ENCODE peak calls at places on chromosomes 6 and 20, in five cellular contexts. G, U, C, D and N are unnamed samples. For H3K9me3, the result is how much of the 10 kb centered on the place peaks cover.

GRCh38 chr20:49275634-49276033 is 2.2 kb downstream of the ZNFX1 start:
- DNase-seq in D (no peak), U (no peak), C (no peak), G (no peak), N (no peak)

GRCh38 chr6:34200340-34200971 is 36.2 kb upstream of the HMGA1 start:
- DNase-seq in C (no peak), G (no peak), D (peak), U (no peak), N (no peak)

GRCh38 chr6:139134817-139135577 is at the start of gene HECA:
- DNase-seq in G (peak), D (peak), U (peak), C (peak), N (peak)

GRCh38 chr6:6001443-6001842 is 5.3 kb downstream of the NRN1 start:
- DNase-seq in G (no peak), U (no peak), C (no peak), D (no peak), N (no peak)

GRCh38 chr6:45801471-45802289 is 214.0 kb downstream of the CLIC5 start:
- DNase-seq in C (no peak), U (no peak), G (no peak), D (no peak), N (no peak)

GRCh38 chr20:16647875-16648597 is 74.8 kb upstream of the KIF16B start:
- DNase-seq in G (no peak), C (no peak), D (no peak), U (no peak), N (no peak)

GRCh38 chr20:49862607-49863200 is 50.1 kb downstream of the SLC9A8 start:
- DNase-seq in C (no peak), D (no peak), G (no peak), U (no peak), N (no peak)

GRCh38 chr6:119749341-119749740 is 399.8 kb upstream of the MAN1A1 start:
- DNase-seq in D (no peak), G (no peak), C (no peak), U (no peak), N (no peak)

GRCh38 chr6:117317261-117317660 is 51.9 kb downstream of the VGLL2 start:
- DNase-seq in D (no peak), U (peak), C (no peak), G (no peak), N (no peak)

GRCh38 chr20:577167-577791 is 32.8 kb downstream of the TCF15 start:
- DNase-seq in G (no peak), C (no peak), U (peak), D (peak), N (no peak)

GRCh38 chr20:48489046-48489463 is 338.7 kb downstream of the PREX1 start:
- DNase-seq in C (no peak), U (no peak), D (no peak), G (no peak), N (no peak)

GRCh38 chr6:111767752-111768430 is 105.4 kb downstream of the FYN start:
- DNase-seq in G (no peak), D (no peak), C (no peak), U (no peak), N (no peak)

GRCh38 chr6:41546475-41546865 is 289 bp downstream of the FOXP4 start:
- DNase-seq in U (no peak), D (no peak), G (no peak), C (no peak), N (no peak)

GRCh38 chr6:44831002-44831610 is 443.6 kb downstream of the CDC5L start:
- DNase-seq in G (no peak), U (peak), C (no peak), D (no peak), N (no peak)

GRCh38 chr6:114521926-114522325 is 179.1 kb upstream of the HS3ST5 start:
- DNase-seq in U (no peak), C (no peak), G (no peak), D (no peak), N (no peak)

GRCh38 chr6:121620002-121620740 is 184.7 kb downstream of the GJA1 start:
- DNase-seq in D (peak), C (no peak), G (no peak), U (no peak), N (no peak)

GRCh38 chr6:51007237-51007636 is 188.6 kb downstream of the TFAP2B start:
- DNase-seq in D (no peak), C (no peak), U (no peak), G (no peak), N (no peak)

GRCh38 chr6:80733645-80734044 is 627.2 kb downstream of the BCKDHB start:
- DNase-seq in C (no peak), G (no peak), U (no peak), D (no peak), N (no peak)

GRCh38 chr20:19231359-19232035 is 19.1 kb downstream of the SLC24A3 start:
- DNase-seq in C (no peak), U (peak), D (no peak), G (no peak), N (no peak)

GRCh38 chr6:21309791-21310190 is 283.8 kb upstream of the SOX4 start:
- DNase-seq in C (no peak), D (no peak), G (no peak), U (peak), N (no peak)

GRCh38 chr20:50645253-50646068 is 45.9 kb downstream of the RIPOR3 start:
- DNase-seq in U (peak), D (peak), C (no peak), G (peak), N (no peak)

GRCh38 chr6:68043122-68043398 is 592.0 kb upstream of the ADGRB3 start:
- DNase-seq in C (no peak), U (no peak), G (no peak), D (no peak), N (no peak)

GRCh38 chr6:3616565-3617176 is 134.8 kb downstream of the PXDC1 start:
- DNase-seq in U (no peak), C (peak), G (no peak), D (no peak), N (no peak)

GRCh38 chr6:53441761-53442160 is 93.0 kb upstream of the ELOVL5 start:
- DNase-seq in G (no peak), U (peak), D (no peak), C (no peak), N (no peak)

GRCh38 chr6:81130969-81131368 is 621.5 kb downstream of the TENT5A start:
- DNase-seq in U (no peak), C (no peak), G (no peak), D (no peak), N (no peak)

GRCh38 chr20:63554361-63555278 is 661 bp downstream of the FNDC11 start:
- DNase-seq in D (no peak), U (no peak), G (no peak), C (peak), N (no peak)

GRCh38 chr20:12113468-12114371 is 196.0 kb downstream of the BTBD3 start:
- DNase-seq in U (peak), C (no peak), G (no peak), D (no peak), N (no peak)

GRCh38 chr6:168016756-168017525 is 19.5 kb downstream of the KIF25 start:
- DNase-seq in G (no peak), U (peak), C (no peak), D (no peak), N (no peak)

GRCh38 chr6:126335210-126335609 is 4.7 kb upstream of the CENPW start:
- DNase-seq in C (no peak), G (no peak), U (no peak), D (no peak), N (no peak)

GRCh38 chr6:106746660-106747059 is 117.3 kb downstream of the QRSL1 start:
- DNase-seq in G (no peak), C (no peak), U (peak), D (no peak), N (no peak)

GRCh38 chr6:26251354-26252081 is 113.5 kb upstream of the BTN3A2 start:
- DNase-seq in C (peak), U (peak), D (peak), G (no peak), N (peak)

GRCh38 chr20:61940976-61941720 is 124.5 kb downstream of the TAF4 start:
- DNase-seq in G (no peak), C (peak), D (no peak), U (no peak), N (no peak)

GRCh38 chr6:136994782-136995181 is 50.0 kb downstream of the IL20RA start:
- DNase-seq in C (no peak), D (no peak), G (no peak), U (no peak), N (no peak)

GRCh38 chr6:34680802-34681515 is 15.6 kb downstream of the ILRUN start:
- DNase-seq in U (no peak), G (no peak), C (no peak), D (no peak), N (no peak)

GRCh38 chr6:148235446-148235845 is 107.2 kb upstream of the SASH1 start:
- DNase-seq in G (no peak), D (no peak), U (no peak), C (no peak), N (no peak)

GRCh38 chr6:117955684-117956083 is 48.6 kb downstream of the SLC35F1 start:
- DNase-seq in G (no peak), U (no peak), D (no peak), C (no peak), N (no peak)

GRCh38 chr20:46458891-46459750 is 52.7 kb upstream of the ELMO2 start:
- DNase-seq in D (peak), C (no peak), U (peak), G (peak), N (no peak)
- H3K9me3 ChIP-seq in D (under half), C (under half), U (under half), G (under half), N (under half)

GRCh38 chr6:13672904-13673303 is 38.7 kb downstream of the RANBP9 start:
- DNase-seq in G (no peak), C (no peak), U (no peak), D (no peak), N (no peak)
- H3K9me3 ChIP-seq in G (under half), C (under half), U (under half), D (under half), N (under half)

GRCh38 chr20:55918471-55918870 is 86.8 kb downstream of the CBLN4 start:
- DNase-seq in C (no peak), G (no peak), U (no peak), D (no peak), N (no peak)
- H3K9me3 ChIP-seq in C (under half), G (under half), U (under half), D (half or more), N (under half)

GRCh38 chr20:8522191-8522590 is 390.1 kb downstream of the PLCB1 start:
- DNase-seq in G (no peak), U (no peak), D (no peak), C (no peak), N (no peak)
- H3K9me3 ChIP-seq in G (under half), U (under half), D (under half), C (under half), N (under half)

GRCh38 chr6:22755605-22756004 is 186.2 kb downstream of the HDGFL1 start:
- DNase-seq in C (no peak), U (no peak), D (no peak), G (no peak), N (no peak)
- H3K9me3 ChIP-seq in C (under half), U (under half), D (under half), G (under half), N (under half)